ENCODE peak calls at places on chromosomes 1 and 21, in four cellular contexts. One of them, this sample, is unnamed.

GRCh38 chr1:232622981-232623380 is 7.0 kb downstream of the SIPA1L2 start:
- DNase-seq in HepG2: no peak
- DNase-seq in K562: no peak
- DNase-seq in GM12878: no peak
- DNase-seq in this sample: no peak

GRCh38 chr1:95641386-95641785 is 407.4 kb downstream of the RWDD3 start:
- DNase-seq in GM12878: no peak
- DNase-seq in HepG2: peak; percentile 37
- DNase-seq in K562: no peak
- DNase-seq in this sample: no peak

GRCh38 chr1:18920931-18921330 is 18.6 kb upstream of the ALDH4A1 start:
- DNase-seq in GM12878: no peak
- DNase-seq in HepG2: no peak
- DNase-seq in K562: no peak
- DNase-seq in this sample: no peak

GRCh38 chr1:221961532-221962292 is 219.8 kb upstream of the DUSP10 start:
- DNase-seq in K562: peak; percentile 70
- DNase-seq in GM12878: peak; percentile 55
- DNase-seq in HepG2: peak; percentile 74
- DNase-seq in this sample: no peak

GRCh38 chr1:66262233-66262632 is 271.7 kb upstream of the SGIP1 start:
- DNase-seq in K562: no peak
- DNase-seq in GM12878: no peak
- DNase-seq in HepG2: no peak
- DNase-seq in this sample: no peak

GRCh38 chr1:206694151-206694550 is 9.4 kb downstream of the MAPKAPK2 start:
- DNase-seq in K562: no peak
- DNase-seq in GM12878: no peak
- DNase-seq in HepG2: no peak
- DNase-seq in this sample: no peak

GRCh38 chr1:161285519-161285918 is 24.2 kb downstream of the MPZ start:
- DNase-seq in K562: no peak
- DNase-seq in GM12878: no peak
- DNase-seq in HepG2: no peak
- DNase-seq in this sample: no peak

GRCh38 chr1:185886046-185886445 is 151.9 kb downstream of the HMCN1 start:
- DNase-seq in HepG2: no peak
- DNase-seq in K562: no peak
- DNase-seq in GM12878: no peak
- DNase-seq in this sample: no peak

GRCh38 chr1:183214021-183214970 is 28.2 kb downstream of the LAMC2 start:
- DNase-seq in HepG2: no peak
- DNase-seq in K562: no peak
- DNase-seq in GM12878: no peak
- DNase-seq in this sample: no peak

GRCh38 chr1:162327144-162327790 is 49.4 kb downstream of the SPATA46 start:
- DNase-seq in HepG2: no peak
- DNase-seq in GM12878: no peak
- DNase-seq in K562: no peak
- DNase-seq in this sample: no peak

GRCh38 chr21:36630485-36631206 is 68.3 kb upstream of the SIM2 start:
- DNase-seq in HepG2: peak; percentile 48
- DNase-seq in K562: peak; percentile 82
- DNase-seq in GM12878: no peak
- DNase-seq in this sample: peak; percentile 83

GRCh38 chr1:25516686-25517085 is 26.7 kb upstream of the LDLRAP1 start:
- DNase-seq in HepG2: no peak
- DNase-seq in GM12878: no peak
- DNase-seq in K562: no peak
- DNase-seq in this sample: no peak

GRCh38 chr1:48870596-48870995 is 93.9 kb upstream of the BEND5 start:
- DNase-seq in K562: no peak
- DNase-seq in GM12878: no peak
- DNase-seq in HepG2: no peak
- DNase-seq in this sample: peak; percentile 19

GRCh38 chr1:65691152-65691900 is 101.4 kb upstream of the PDE4B start:
- DNase-seq in GM12878: no peak
- DNase-seq in HepG2: no peak
- DNase-seq in K562: no peak
- DNase-seq in this sample: no peak

GRCh38 chr1:20700636-20701215 is 17.1 kb downstream of the KIF17 start:
- DNase-seq in K562: no peak
- DNase-seq in HepG2: no peak
- DNase-seq in GM12878: no peak
- DNase-seq in this sample: no peak

GRCh38 chr1:21340230-21340564 is 49.9 kb upstream of the ECE1 start:
- DNase-seq in K562: no peak
- DNase-seq in HepG2: no peak
- DNase-seq in GM12878: no peak
- DNase-seq in this sample: no peak

GRCh38 chr1:169289016-169289415 is 78.6 kb downstream of the NME7 start:
- DNase-seq in K562: no peak
- DNase-seq in GM12878: no peak
- DNase-seq in HepG2: no peak
- DNase-seq in this sample: no peak

GRCh38 chr1:120179420-120180348 is 3.4 kb upstream of the SEC22B start:
- DNase-seq in HepG2: no peak
- DNase-seq in GM12878: no peak
- DNase-seq in K562: peak; percentile 3
- DNase-seq in this sample: peak; percentile 6

GRCh38 chr1:95640746-95641145 is 406.7 kb downstream of the RWDD3 start:
- DNase-seq in K562: no peak
- DNase-seq in GM12878: no peak
- DNase-seq in HepG2: peak; percentile 44
- DNase-seq in this sample: no peak

GRCh38 chr1:24551910-24552571 is 3.8 kb upstream of the NCMAP start:
- DNase-seq in HepG2: peak; percentile 98
- DNase-seq in K562: no peak
- DNase-seq in GM12878: no peak
- DNase-seq in this sample: no peak

GRCh38 chr1:41199375-41199774 is 42.7 kb downstream of the SCMH1 start:
- DNase-seq in K562: no peak
- DNase-seq in HepG2: no peak
- DNase-seq in GM12878: no peak
- DNase-seq in this sample: no peak

GRCh38 chr1:41700581-41700980 is 216.1 kb upstream of the EDN2 start:
- DNase-seq in HepG2: no peak
- DNase-seq in GM12878: no peak
- DNase-seq in K562: no peak
- DNase-seq in this sample: no peak

GRCh38 chr21:35343046-35343816 is 294.1 kb upstream of the RUNX1 start:
- DNase-seq in HepG2: no peak
- DNase-seq in GM12878: no peak
- DNase-seq in K562: peak; percentile 49
- DNase-seq in this sample: no peak

GRCh38 chr1:25624155-25624554 is 7.6 kb downstream of the MAN1C1 start:
- DNase-seq in GM12878: no peak
- DNase-seq in HepG2: no peak
- DNase-seq in K562: no peak
- DNase-seq in this sample: no peak

GRCh38 chr1:95018602-95019369 is 54.0 kb downstream of the ALG14 start:
- DNase-seq in GM12878: no peak
- DNase-seq in HepG2: no peak
- DNase-seq in K562: no peak
- DNase-seq in this sample: no peak

GRCh38 chr1:86860020-86860419 is 53.9 kb downstream of the SELENOF start:
- DNase-seq in GM12878: no peak
- DNase-seq in HepG2: peak; percentile 54
- DNase-seq in K562: no peak
- DNase-seq in this sample: no peak

GRCh38 chr1:162977944-162978568 is 91.1 kb upstream of the RGS4 start:
- DNase-seq in K562: no peak
- DNase-seq in GM12878: no peak
- DNase-seq in HepG2: no peak
- DNase-seq in this sample: no peak

GRCh38 chr1:201640624-201641023 is 101.7 kb downstream of the NAV1 start:
- DNase-seq in GM12878: no peak
- DNase-seq in HepG2: no peak
- DNase-seq in K562: no peak
- DNase-seq in this sample: no peak

DNA sequence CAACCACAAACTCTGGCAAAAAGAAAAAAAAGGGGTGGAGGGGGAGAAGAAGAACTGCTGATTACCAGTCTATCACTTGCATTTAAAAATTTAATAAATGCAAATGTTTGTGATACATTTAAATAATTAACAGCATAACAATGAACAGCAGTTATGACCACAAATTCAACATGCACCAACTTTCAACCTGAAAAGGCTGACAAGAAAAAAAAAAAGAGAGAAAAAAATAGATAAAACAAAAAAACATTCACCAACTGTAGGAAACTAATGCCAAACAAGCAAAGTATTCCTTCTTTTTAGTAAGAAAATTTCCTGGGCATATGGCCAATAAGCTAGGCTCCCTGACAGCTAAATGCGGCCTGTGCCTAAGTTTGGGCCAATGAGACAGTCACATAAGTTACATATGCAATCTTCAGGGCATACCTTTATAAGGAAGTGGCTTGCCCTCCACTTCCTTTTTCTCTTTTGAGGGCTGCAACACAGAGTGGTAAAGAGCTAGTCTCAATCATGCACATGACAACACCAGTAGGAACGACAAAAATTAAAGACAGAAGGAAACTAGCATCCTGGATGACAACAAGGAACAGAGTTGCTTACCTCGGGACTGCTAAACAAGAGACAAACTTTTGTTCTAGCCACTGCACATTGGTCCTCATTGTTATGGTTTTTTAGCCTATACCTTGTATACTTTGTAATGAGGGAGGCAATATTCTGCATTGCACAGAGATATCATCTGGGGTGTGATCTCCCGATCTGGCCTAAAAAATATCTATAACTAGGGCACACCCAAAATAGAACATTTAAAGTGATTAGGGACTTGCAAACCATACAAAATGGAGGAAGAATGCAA is 24.2 kb upstream of the PHTF1 start:
- DNase-seq in HepG2: no peak
- DNase-seq in GM12878: peak; percentile 55
- DNase-seq in K562: peak; percentile 62
- DNase-seq in this sample: no peak
- TF ChIP-seq FOXM1 in HepG2: no peak
- TF ChIP-seq FOXM1 in GM12878: peak; percentile 15
- TF ChIP-seq FOXM1 in K562: no peak
- TF ChIP-seq FOXM1 in this sample: no peak

DNA sequence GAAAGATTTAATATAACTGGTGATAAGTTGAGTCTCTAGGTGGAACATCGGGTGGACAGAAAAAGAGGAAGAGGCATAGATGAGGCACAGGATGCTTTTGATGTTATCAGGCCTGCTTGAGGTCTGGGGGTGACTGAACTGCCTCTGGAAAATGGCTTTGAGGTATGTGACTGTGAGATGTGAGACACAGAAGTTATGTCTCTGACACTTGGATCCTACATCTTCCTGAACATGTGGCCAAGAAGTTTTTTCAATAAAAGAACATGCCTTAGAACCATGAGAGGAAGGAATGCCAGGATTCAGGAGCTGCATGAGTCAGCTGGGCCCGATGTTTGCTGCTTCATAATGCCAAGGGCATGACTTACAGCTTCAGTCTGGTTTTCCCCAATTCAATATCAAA is 11.5 kb upstream of the AIM2 start:
- DNase-seq in HepG2: no peak
- DNase-seq in GM12878: no peak
- DNase-seq in K562: no peak
- DNase-seq in this sample: no peak
- TF ChIP-seq BHLHE40 in HepG2: no peak
- TF ChIP-seq BHLHE40 in GM12878: no peak
- TF ChIP-seq BHLHE40 in K562: no peak
- TF ChIP-seq BHLHE40 in this sample: no peak

DNA sequence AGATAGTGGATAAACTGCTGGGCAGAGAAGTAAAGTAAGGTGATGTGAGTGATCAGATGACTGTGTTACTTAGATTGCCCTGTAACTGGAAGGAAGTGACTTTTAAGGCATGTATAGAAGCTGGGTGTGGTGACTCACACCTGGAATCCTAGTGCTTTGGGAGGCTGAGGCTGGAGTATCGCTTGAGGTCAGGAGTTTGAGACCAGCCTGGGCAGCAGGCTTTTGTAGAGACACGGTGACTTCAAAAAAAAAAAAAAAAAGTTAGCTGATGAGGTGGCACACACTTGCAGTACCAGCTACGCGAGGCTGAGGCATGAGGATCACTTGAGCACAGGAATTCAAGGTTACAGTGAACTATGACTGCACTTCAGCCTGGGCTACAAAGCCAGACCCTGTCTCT is 2.3 kb upstream of the USP16 start:
- DNase-seq in K562: peak; percentile 23
- DNase-seq in GM12878: no peak
- DNase-seq in HepG2: peak; percentile 16
- DNase-seq in this sample: no peak
- TF ChIP-seq SP1 in K562: no peak
- TF ChIP-seq SP1 in GM12878: no peak
- TF ChIP-seq SP1 in HepG2: no peak
- TF ChIP-seq SP1 in this sample: no peak

DNA sequence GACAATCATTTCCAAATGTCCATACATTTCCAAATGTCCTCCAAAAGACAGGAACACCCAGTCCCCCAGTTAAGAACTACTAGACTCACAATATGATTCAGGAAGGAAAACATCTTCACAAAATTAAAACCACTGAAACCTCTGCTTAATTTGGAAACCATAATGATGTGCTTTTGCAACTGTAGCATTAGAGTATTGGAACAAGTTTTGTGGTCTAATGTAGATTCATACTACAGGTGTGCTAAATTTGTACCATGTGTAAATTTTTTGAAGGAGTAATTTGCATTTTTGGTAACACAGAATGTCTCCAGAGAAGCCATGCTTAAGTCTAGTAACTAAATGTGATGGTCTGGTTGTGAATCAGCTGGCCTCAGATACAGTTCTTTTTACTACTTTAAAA is 129.6 kb downstream of the DPYD start:
- DNase-seq in K562: no peak
- DNase-seq in HepG2: no peak
- DNase-seq in GM12878: peak; percentile 45
- DNase-seq in this sample: no peak
- TF ChIP-seq FOXM1 in K562: no peak
- TF ChIP-seq FOXM1 in HepG2: no peak
- TF ChIP-seq FOXM1 in GM12878: peak; percentile 45
- TF ChIP-seq FOXM1 in this sample: no peak